ENCODE peak calls at places on chromosome 22, in eight cellular contexts. Z, S, M, K, I, C, G and Y are unnamed samples.

GRCh38 chr22:48106215-48106614 is 1343.8 kb downstream of the TBC1D22A start:
- DNase-seq in C (no peak), G (no peak), M (no peak), K (no peak), I (no peak), Z (no peak), S (no peak), Y (no peak)

GRCh38 chr22:30868663-30869385 is 99.8 kb downstream of the MORC2 start:
- DNase-seq in S (peak), G (peak), M (peak), Z (peak), C (no peak), K (no peak), I (peak), Y (no peak)

GRCh38 chr22:35039625-35040024 is 26.3 kb upstream of the ISX start:
- DNase-seq in S (no peak), G (no peak), C (no peak), M (no peak), I (no peak), Z (no peak), K (no peak), Y (no peak)

GRCh38 chr22:18954333-18954732 is 18.2 kb upstream of the PRODH start:
- DNase-seq in G (peak), M (peak), Z (peak), C (no peak), S (peak), I (peak), K (peak), Y (peak)

GRCh38 chr22:26573026-26573662 is 16.8 kb downstream of the TPST2 start:
- DNase-seq in I (no peak), K (no peak), C (no peak), G (no peak), S (peak), Z (no peak), M (peak), Y (no peak)

GRCh38 chr22:29069476-29069875 is 3.4 kb upstream of the KREMEN1 start:
- DNase-seq in M (no peak), S (no peak), K (no peak), G (no peak), I (no peak), Z (no peak), C (no peak), Y (no peak)

GRCh38 chr22:26713823-26714449 is 56.5 kb downstream of the MIAT start:
- DNase-seq in K (no peak), M (no peak), I (no peak), G (peak), C (no peak), S (peak), Z (no peak), Y (no peak)

GRCh38 chr22:27296091-27296675 is 505.4 kb downstream of the MN1 start:
- DNase-seq in I (no peak), K (no peak), G (no peak), M (no peak), S (no peak), C (no peak), Z (no peak), Y (no peak)

GRCh38 chr22:24189249-24190158 is 8.2 kb downstream of the SUSD2 start:
- DNase-seq in C (no peak), Z (peak), K (peak), S (peak), I (peak), M (peak), G (peak), Y (peak)

GRCh38 chr22:36235585-36235984 is 3.7 kb downstream of the APOL2 start:
- DNase-seq in M (no peak), S (no peak), G (no peak), C (no peak), I (no peak), K (no peak), Z (no peak), Y (no peak)

GRCh38 chr22:36360871-36361383 is 26.8 kb downstream of the MYH9 start:
- DNase-seq in S (no peak), C (no peak), I (no peak), K (no peak), Z (no peak), M (no peak), G (no peak), Y (no peak)

GRCh38 chr22:26681395-26681821 is 24.0 kb downstream of the MIAT start:
- DNase-seq in I (no peak), S (peak), M (peak), Z (no peak), C (no peak), K (no peak), G (peak), Y (no peak)

GRCh38 chr22:33927752-33928151 is 7.5 kb upstream of the LARGE1 start:
- DNase-seq in M (no peak), S (no peak), C (no peak), G (no peak), I (no peak), K (no peak), Z (no peak), Y (no peak)
- TF ChIP-seq CTCF in M (no peak), S (no peak), C (no peak), G (no peak), I (no peak), K (no peak), Z (no peak), Y (no peak)

DNA sequence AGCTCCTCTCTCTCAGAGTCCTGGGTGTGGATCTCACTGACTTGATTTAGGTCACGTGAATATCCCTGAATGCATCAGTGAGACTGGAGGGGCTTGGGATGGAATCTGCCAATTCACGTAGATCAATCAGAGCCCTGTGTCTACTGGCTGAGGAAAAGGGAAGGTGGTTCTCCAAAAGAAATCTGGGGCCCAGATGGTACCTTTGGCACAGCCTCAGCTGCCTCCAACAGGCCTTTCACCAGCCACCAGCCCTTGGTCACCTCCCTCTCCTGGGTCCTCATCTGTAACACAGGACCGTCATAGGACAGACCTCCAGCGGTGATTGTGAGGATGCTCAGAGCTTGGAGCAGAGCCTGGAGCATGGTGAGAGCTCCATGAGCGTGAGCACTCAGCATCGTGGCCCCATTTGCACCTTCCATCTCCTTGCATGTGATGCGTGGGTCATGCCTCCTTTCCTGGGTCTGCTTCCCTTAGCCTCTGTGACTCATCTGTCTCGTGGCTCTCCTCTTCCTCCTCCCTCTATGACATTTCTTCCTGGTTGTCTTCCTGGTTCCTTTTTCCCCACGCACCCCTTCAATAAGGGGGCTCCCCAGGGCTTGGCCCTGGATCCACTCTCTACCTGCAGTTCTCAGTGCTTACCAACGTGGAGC is 7.5 kb upstream of the MIEF1 start:
- DNase-seq in G (no peak), M (peak), S (no peak), Z (no peak), K (no peak), I (no peak), C (no peak), Y (no peak)
- TF ChIP-seq CTCF in G (no peak), M (no peak), S (no peak), Z (no peak), K (no peak), I (no peak), C (no peak), Y (no peak)

DNA sequence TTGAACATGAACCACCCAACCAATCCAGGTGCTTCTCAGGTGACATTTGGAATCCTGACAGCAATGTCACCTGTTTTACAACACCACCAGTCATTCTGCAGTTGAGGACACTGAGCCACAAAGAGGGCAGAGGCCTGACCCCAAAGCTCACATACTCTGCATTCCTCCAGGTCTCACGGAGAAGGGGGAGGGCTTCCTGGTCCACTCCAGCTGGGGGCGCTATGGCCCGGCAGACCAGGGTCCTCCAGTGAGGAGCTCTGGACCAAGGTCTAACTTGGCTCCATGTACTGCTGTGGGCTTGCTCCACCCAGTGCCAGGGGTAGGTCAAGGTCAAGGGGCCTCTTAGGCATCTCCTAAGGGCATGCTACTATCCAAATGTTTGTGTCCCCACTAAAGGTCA is 1.5 kb upstream of the PNPLA3 start:
- DNase-seq in Z (no peak), G (no peak), K (no peak), C (no peak), S (no peak), I (no peak), M (no peak), Y (no peak)
- TF ChIP-seq CTCF in Z (no peak), G (peak), K (no peak), C (peak), S (no peak), I (no peak), M (no peak), Y (peak)

GRCh38 chr22:49152146-49152929 is 675.3 kb downstream of the BRD1 start:
- DNase-seq in I (peak), M (no peak), K (peak), S (no peak), Z (no peak), G (no peak), C (no peak), Y (no peak)
- TF ChIP-seq CTCF in I (no peak), M (no peak), K (no peak), S (no peak), Z (no peak), G (no peak), C (no peak), Y (no peak)

DNA sequence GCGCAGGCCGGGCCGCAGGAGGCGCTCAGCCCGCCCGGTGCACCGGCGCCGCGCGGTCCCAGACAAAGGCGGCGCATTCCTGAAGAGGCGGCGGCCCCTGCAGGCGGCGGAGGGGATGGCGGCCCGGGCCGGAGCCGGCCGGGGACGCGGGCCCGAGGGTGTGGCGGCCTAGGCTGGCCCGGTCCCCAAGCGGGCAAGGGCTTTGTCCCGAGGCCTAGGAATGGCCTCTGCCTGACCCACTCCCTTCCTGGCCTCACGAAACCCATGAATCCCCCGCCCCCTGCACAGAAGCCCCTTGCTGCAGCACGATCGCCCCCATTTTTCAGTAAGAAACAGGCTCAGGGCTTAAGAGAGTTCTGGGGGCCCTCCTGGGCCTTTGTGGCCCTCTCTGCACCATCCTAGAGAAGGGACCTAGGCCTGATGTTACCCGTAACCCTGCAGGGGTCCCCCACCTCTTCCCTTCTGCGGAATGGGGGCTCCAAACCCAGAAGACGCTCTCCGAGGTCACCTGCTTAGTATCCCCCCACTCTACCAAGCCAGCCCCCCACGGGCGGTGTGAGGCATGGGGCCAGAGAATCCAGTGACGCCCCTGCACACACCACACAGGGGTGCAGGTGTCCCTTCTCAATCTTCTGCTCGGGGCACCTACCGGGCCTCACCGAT is 363 bp upstream of the RTN4R start:
- DNase-seq in K (peak), G (no peak), M (peak), S (peak), I (no peak), C (no peak), Z (peak), Y (no peak)
- TF ChIP-seq CTCF in K (peak), G (peak), M (peak), S (peak), I (no peak), C (peak), Z (peak), Y (peak)

GRCh38 chr22:22944268-22944985 is 56.8 kb downstream of the IGLL5 start:
- DNase-seq in K (no peak), G (no peak), M (no peak), S (no peak), Z (peak), I (peak), C (no peak), Y (no peak)

GRCh38 chr22:22940961-22941605 is 53.5 kb downstream of the IGLL5 start:
- DNase-seq in S (no peak), K (no peak), Z (peak), C (no peak), M (no peak), G (no peak), I (peak), Y (no peak)

GRCh38 chr22:22943521-22944267 is 56.1 kb downstream of the IGLL5 start:
- DNase-seq in G (no peak), C (no peak), M (no peak), K (no peak), S (no peak), I (peak), Z (peak), Y (no peak)

GRCh38 chr22:22941831-22942510 is 54.4 kb downstream of the IGLL5 start:
- DNase-seq in Z (peak), G (no peak), I (peak), M (no peak), K (no peak), C (no peak), S (no peak), Y (no peak)

GRCh38 chr22:22942511-22943329 is 55.1 kb downstream of the IGLL5 start:
- DNase-seq in Z (peak), K (peak), S (peak), I (peak), C (peak), G (peak), M (peak), Y (no peak)
- TF ChIP-seq CTCF in Z (peak), K (peak), S (peak), I (no peak), C (peak), G (peak), M (peak), Y (peak)

DNA sequence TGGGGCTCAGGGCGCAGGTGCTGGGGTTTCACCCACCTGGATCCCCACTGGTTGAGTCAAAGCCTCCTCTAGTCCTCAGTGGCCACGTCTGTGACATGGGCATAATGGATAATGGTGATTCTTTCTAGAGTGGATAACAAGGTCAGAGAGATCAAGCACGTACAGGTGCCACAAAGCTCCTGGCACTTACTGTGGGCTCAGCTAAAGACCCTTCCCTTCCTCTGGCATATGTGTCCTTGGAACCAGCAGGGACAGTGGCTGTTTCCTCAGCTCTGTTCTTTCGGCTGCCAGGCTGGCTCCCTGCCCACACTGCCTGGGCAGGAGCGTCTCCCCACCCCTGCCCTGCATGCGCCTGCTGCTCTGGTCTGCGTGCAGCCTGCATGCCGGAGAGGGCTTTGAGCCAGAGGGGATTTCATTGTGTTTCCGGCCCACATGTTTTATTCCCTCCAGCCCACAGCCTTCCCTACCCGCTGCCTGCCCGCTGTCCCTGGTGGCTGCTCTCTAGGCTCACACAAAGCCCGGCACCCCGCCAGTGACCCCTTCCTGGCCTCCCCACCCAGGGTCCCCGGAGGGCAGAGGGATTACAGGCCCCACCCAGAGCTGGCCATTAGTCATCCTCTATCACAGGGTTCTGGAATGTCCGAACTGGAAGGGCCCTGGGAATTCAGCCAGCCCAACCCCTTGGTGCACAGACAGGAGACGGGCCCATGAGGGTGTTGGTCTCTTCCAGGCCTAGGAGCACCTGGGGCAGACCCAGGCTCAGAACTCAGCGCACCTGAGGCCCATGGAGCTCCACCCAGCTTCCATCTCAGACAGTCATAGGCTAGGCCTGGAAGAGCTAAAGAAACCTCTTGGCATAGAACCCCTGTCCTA is 55.3 kb upstream of the GCAT start:
- DNase-seq in M (peak), S (peak), G (peak), K (peak), C (peak), Z (peak), I (peak), Y (no peak)
- TF ChIP-seq CTCF in M (peak), S (peak), G (peak), K (no peak), C (no peak), Z (no peak), I (no peak), Y (no peak)

DNA sequence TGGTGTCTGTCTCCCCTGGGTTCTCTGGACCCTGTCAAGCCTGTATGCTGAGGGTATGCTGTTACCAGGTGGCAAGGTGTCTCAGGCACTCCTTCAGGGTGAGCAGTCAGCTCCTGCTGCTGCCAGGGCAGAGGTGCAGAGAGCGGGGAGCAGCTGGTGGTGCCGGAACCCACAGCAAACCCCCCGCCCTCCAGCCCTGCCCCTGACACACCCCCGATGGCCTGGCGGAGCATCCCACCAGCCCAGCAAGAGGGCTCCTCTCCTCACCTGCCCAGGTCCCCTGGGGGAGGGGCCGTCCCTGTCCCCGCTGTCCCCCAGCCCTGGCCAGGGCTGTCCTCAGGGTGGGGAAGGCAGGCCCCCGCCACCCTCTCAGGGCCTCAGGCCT is 12.0 kb upstream of the PIM3 start:
- DNase-seq in I (no peak), C (no peak), M (no peak), K (no peak), Z (no peak), G (no peak), S (no peak), Y (no peak)
- TF ChIP-seq CTCF in I (no peak), C (no peak), M (no peak), K (no peak), Z (no peak), G (no peak), S (no peak), Y (no peak)

GRCh38 chr22:22371031-22371541 is 126.5 kb downstream of the VPREB1 start:
- DNase-seq in Z (no peak), K (no peak), I (no peak), G (no peak), M (no peak), S (no peak), C (no peak), Y (no peak)
- TF ChIP-seq CTCF in Z (no peak), K (no peak), I (no peak), G (peak), M (no peak), S (no peak), C (no peak), Y (no peak)

DNA sequence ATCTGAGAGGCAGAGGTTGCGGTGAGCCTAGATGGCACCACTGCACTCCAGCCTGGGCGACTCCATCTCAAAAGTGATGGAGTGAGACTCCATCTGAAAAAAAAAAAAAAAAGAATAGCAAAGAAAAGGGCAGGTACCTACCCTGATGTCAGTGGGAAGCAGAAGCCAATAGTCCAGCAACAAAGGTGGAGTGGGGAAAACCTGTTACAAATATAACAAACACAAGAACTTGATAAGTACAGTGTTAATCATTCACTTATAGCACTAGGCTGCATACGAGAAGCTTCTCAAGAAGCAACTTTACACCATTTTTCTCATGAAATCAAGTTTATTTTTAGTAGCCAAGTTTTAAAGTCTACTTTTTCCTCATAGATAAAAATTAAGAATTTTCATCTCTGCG is 62.5 kb upstream of the YWHAH start:
- DNase-seq in M (no peak), I (no peak), S (no peak), Z (no peak), G (no peak), K (no peak), C (no peak), Y (no peak)
- TF ChIP-seq CTCF in M (no peak), I (no peak), S (no peak), Z (no peak), G (no peak), K (no peak), C (no peak), Y (no peak)